ENCODE peak calls at places on chromosomes 16 and 17, in five cellular contexts. A is AG08395; L is left colon; W is activated naive CD8-positive, alpha-beta T cell treated with anti-CD3 and anti-CD28 coated beads, Interleukin-2, amount 50 U/mL, for 24 hours; T is cardiac fibroblast. R is an unnamed sample.

GRCh38 chr16:86335266-86336172 is 174.8 kb upstream of the FOXF1 start:
- DNase-seq in L (no peak), A (no peak), W (no peak), T (no peak), R (no peak)

GRCh38 chr17:7558544-7559306 is at the start of gene TNFSF13:
- DNase-seq in A (no peak), L (peak; percentile 74), W (no peak), T (no peak), R (no peak)

GRCh38 chr16:35221482-35222185 is 1762.2 kb downstream of the TP53TG3F start:
- DNase-seq in A (no peak), L (no peak), W (no peak), T (no peak), R (no peak)

GRCh38 chr16:53678756-53679334 is 24.8 kb downstream of the RPGRIP1L start:
- DNase-seq in T (no peak), A (peak; percentile 5), L (no peak), W (no peak), R (peak; percentile 26)

GRCh38 chr17:302300-302698 is 50.3 kb downstream of the RPH3AL start:
- DNase-seq in A (no peak), W (no peak), L (peak; percentile 93), T (no peak), R (no peak)

GRCh38 chr17:78600181-78600651 is 23.0 kb upstream of the DNAH17 start:
- DNase-seq in A (no peak), T (peak; percentile 54), L (no peak), W (no peak), R (peak; percentile 74)

GRCh38 chr17:3534881-3535252 is 22.7 kb downstream of the TRPV3 start:
- DNase-seq in A (peak; percentile 50), T (peak; percentile 74), W (no peak), L (peak; percentile 39), R (peak; percentile 6)

GRCh38 chr17:7466644-7467341 is 12.6 kb downstream of the ZBTB4 start:
- DNase-seq in T (peak; percentile 78), L (no peak), A (no peak), W (no peak), R (peak; percentile 49)

GRCh38 chr17:59725691-59726090 is 18.2 kb downstream of the VMP1 start:
- DNase-seq in W (no peak), L (no peak), T (peak; percentile 90), A (peak; percentile 9), R (no peak)

GRCh38 chr16:25035494-25036405 is 20.6 kb upstream of the ARHGAP17 start:
- DNase-seq in A (no peak), L (no peak), T (no peak), W (no peak), R (no peak)

GRCh38 chr16:50532576-50532975 is 15.6 kb upstream of the NKD1 start:
- DNase-seq in W (no peak), T (no peak), A (no peak), L (no peak), R (no peak)

GRCh38 chr16:9046667-9047055 is 44.8 kb upstream of the HAPSTR1 start:
- DNase-seq in L (no peak), A (no peak), W (no peak), T (no peak), R (no peak)

GRCh38 chr17:48637323-48638260 is 11.4 kb upstream of the HOXB9 start:
- DNase-seq in W (no peak), A (peak; percentile 87), L (no peak), T (peak; percentile 41), R (peak; percentile 89)

GRCh38 chr17:2068589-2069051 is 13.7 kb downstream of the HIC1 start:
- DNase-seq in A (no peak), W (no peak), T (peak; percentile 29), L (no peak), R (no peak)

GRCh38 chr16:59973966-59974365 is 1239.8 kb upstream of the GOT2 start:
- DNase-seq in L (no peak), T (no peak), W (no peak), A (no peak), R (peak; percentile 1)

GRCh38 chr17:37682007-37682406 is 38.8 kb upstream of the DDX52 start:
- DNase-seq in T (no peak), L (no peak), A (no peak), W (no peak), R (no peak)

GRCh38 chr17:13230908-13231307 is 213.1 kb upstream of the ELAC2 start:
- DNase-seq in T (no peak), W (no peak), L (no peak), A (no peak), R (no peak)

GRCh38 chr16:55120408-55120807 is 189.7 kb downstream of the IRX5 start:
- DNase-seq in W (no peak), T (no peak), A (peak; percentile 55), L (no peak), R (no peak)

R was measured in astrocyte of the spinal cord.